ENCODE peak calls at places on chromosome 19, in four cellular contexts. E, L, I and Z are unnamed samples.

GRCh38 chr19:4338441-4339350 is at the start of gene STAP2:
- DNase-seq in E (no peak), L (no peak), I (peak; percentile 67), Z (peak; percentile 58)

GRCh38 chr19:46356670-46357055 is 9.8 kb downstream of the PPP5C start:
- DNase-seq in E (no peak), L (no peak), I (no peak), Z (no peak)

GRCh38 chr19:30083701-30084156 is 141.7 kb downstream of the URI1 start:
- DNase-seq in E (no peak), L (peak; percentile 11), I (no peak), Z (no peak)

GRCh38 chr19:53982611-53983010 is 8.8 kb upstream of the CACNG6 start:
- DNase-seq in E (no peak), L (peak; percentile 80), I (no peak), Z (no peak)

GRCh38 chr19:38224014-38224862 is at the start of gene DPF1:
- DNase-seq in E (peak; percentile 96), L (no peak), I (no peak), Z (no peak)

GRCh38 chr19:16406356-16406755 is 65.4 kb downstream of the EPS15L1 start:
- DNase-seq in E (no peak), L (peak; percentile 46), I (no peak), Z (no peak)

GRCh38 chr19:44785271-44785670 is 7.6 kb downstream of the CBLC start:
- DNase-seq in E (no peak), L (no peak), I (no peak), Z (no peak)

GRCh38 chr19:46390121-46390858 is 23.1 kb downstream of the CCDC8 start:
- DNase-seq in E (peak; percentile 37), L (peak; percentile 64), I (no peak), Z (peak; percentile 34)

GRCh38 chr19:8575467-8575997 is 1.7 kb downstream of the MYO1F start:
- DNase-seq in E (peak; percentile 50), L (no peak), I (no peak), Z (no peak)

GRCh38 chr19:45161715-45162463 is 1.1 kb upstream of the NKPD1 start:
- DNase-seq in E (peak; percentile 66), L (no peak), I (no peak), Z (no peak)

GRCh38 chr19:16402076-16402475 is 69.7 kb downstream of the EPS15L1 start:
- DNase-seq in E (no peak), L (peak; percentile 41), I (no peak), Z (no peak)

GRCh38 chr19:43634877-43635560 is 4.6 kb downstream of the CADM4 start:
- DNase-seq in E (no peak), L (no peak), I (peak; percentile 59), Z (peak; percentile 69)

GRCh38 chr19:16449330-16449961 is 22.3 kb downstream of the EPS15L1 start:
- DNase-seq in E (no peak), L (no peak), I (no peak), Z (no peak)

GRCh38 chr19:55437410-55437809 is 5.7 kb downstream of the SHISA7 start:
- DNase-seq in E (peak; percentile 78), L (no peak), I (peak; percentile 69), Z (no peak)

GRCh38 chr19:29618434-29618833 is 12.4 kb downstream of the POP4 start:
- DNase-seq in E (no peak), L (peak; percentile 52), I (no peak), Z (no peak)

GRCh38 chr19:51550848-51551672 is 19.6 kb upstream of the SIGLEC6 start:
- DNase-seq in E (no peak), L (no peak), I (no peak), Z (no peak)

GRCh38 chr19:2962018-2962670 is 15.2 kb upstream of the TLE6 start:
- DNase-seq in E (peak; percentile 66), L (no peak), I (no peak), Z (peak; percentile 50)

GRCh38 chr19:15452111-15453047 is 2.6 kb upstream of the WIZ start:
- DNase-seq in E (peak; percentile 99), L (peak; percentile 86), I (peak; percentile 96), Z (peak; percentile 94)

GRCh38 chr19:11323601-11324078 is 15.8 kb downstream of the RAB3D start:
- DNase-seq in E (no peak), L (no peak), I (no peak), Z (no peak)

GRCh38 chr19:13208131-13208963 is 58.1 kb downstream of the IER2 start:
- DNase-seq in E (no peak), L (peak; percentile 91), I (peak; percentile 81), Z (peak; percentile 47)

GRCh38 chr19:33401683-33402420 is 28.3 kb downstream of the CEBPG start:
- DNase-seq in E (no peak), L (peak; percentile 64), I (no peak), Z (peak; percentile 6)

GRCh38 chr19:12610540-12611360 is at the start of the genes ZNF490 and ZNF791:
- DNase-seq in E (peak; percentile 98), L (peak; percentile 98), I (peak; percentile 99), Z (peak; percentile 98)

GRCh38 chr19:628168-628567 is 5.2 kb downstream of the POLRMT start:
- DNase-seq in E (no peak), L (no peak), I (no peak), Z (no peak)

GRCh38 chr19:16062789-16063188 is 13.5 kb upstream of the TPM4 start:
- DNase-seq in E (peak; percentile 73), L (peak; percentile 88), I (no peak), Z (no peak)

GRCh38 chr19:42021185-42021584 is 27.2 kb upstream of the ATP1A3 start:
- DNase-seq in E (no peak), L (no peak), I (no peak), Z (no peak)

GRCh38 chr19:5170329-5170745 is 170.3 kb downstream of the PTPRS start:
- DNase-seq in E (peak; percentile 54), L (peak; percentile 88), I (no peak), Z (no peak)

GRCh38 chr19:38547446-38547845 is 70.3 kb downstream of the MAP4K1 start:
- DNase-seq in E (no peak), L (no peak), I (no peak), Z (no peak)

GRCh38 chr19:947707-948533 is 22.1 kb downstream of the ARID3A start:
- DNase-seq in E (no peak), L (peak; percentile 94), I (no peak), Z (no peak)

GRCh38 chr19:15025237-15025636 is 24.0 kb upstream of the CASP14 start:
- DNase-seq in E (peak; percentile 16), L (no peak), I (peak; percentile 8), Z (no peak)

GRCh38 chr19:37899453-37899852 is 6.9 kb downstream of the WDR87 start:
- DNase-seq in E (no peak), L (no peak), I (no peak), Z (no peak)

GRCh38 chr19:54248016-54248601 is 5.5 kb upstream of the LILRA6 start:
- DNase-seq in E (no peak), L (peak; percentile 87), I (no peak), Z (no peak)

GRCh38 chr19:4581381-4582111 is 22.1 kb upstream of the SEMA6B start:
- DNase-seq in E (peak; percentile 91), L (no peak), I (peak; percentile 33), Z (no peak)

GRCh38 chr19:8302357-8302691 is 5.8 kb downstream of the CD320 start:
- DNase-seq in E (peak; percentile 24), L (peak; percentile 80), I (peak; percentile 70), Z (peak; percentile 15)

GRCh38 chr19:4909172-4909896 is at the start of gene UHRF1:
- DNase-seq in E (peak; percentile 91), L (no peak), I (no peak), Z (no peak)

GRCh38 chr19:32104465-32105235 is 240.8 kb upstream of the ZNF507 start:
- DNase-seq in E (no peak), L (no peak), I (no peak), Z (no peak)

DNA sequence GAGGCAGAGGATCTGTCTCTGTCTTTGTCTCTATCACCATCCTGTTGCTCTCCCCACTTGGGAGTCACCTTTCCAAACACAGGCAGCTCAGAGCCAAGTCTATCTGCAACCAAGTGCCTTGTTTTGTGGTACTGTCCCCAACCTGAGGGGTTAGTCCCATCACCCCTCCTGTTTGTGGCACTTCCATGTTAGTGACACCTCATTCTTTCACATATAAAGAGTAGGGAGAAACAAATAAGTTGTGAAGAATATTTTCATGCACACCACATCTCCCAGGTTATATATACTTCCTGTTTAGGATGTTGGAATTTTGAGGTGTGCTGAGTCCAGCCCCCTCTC is 3.7 kb downstream of the GDF15 start:
- DNase-seq in E (no peak), L (no peak), I (no peak), Z (no peak)
- TF ChIP-seq POLR2A in E (no peak), L (no peak), I (no peak), Z (no peak)

DNA sequence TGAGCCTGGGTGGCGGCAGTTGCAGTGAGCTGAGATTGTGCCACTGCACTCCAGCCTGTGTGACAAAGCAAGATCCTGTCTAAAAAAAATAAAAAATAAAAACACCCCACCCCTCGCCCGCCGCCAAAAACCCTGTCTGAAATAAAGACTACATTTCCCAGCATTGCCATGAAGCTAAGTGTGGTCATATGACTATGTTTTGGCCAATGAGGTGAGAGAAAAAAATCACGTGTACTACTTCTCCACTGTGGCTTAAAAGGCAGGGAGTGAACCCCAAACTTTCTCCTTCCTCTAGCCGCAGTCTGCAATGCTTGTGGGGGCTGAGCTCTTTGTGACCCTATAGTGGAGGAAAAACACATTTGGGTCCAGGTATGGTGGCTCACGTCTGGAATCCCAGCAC is 54.9 kb downstream of the COLGALT1 start:
- DNase-seq in E (peak; percentile 87), L (no peak), I (no peak), Z (no peak)
- TF ChIP-seq POLR2A in E (no peak), L (no peak), I (no peak), Z (no peak)

GRCh38 chr19:57279418-57280164 is 694 bp upstream of the ZNF460 start:
- DNase-seq in E (peak; percentile 93), L (peak; percentile 96), I (peak; percentile 95), Z (peak; percentile 93)
- TF ChIP-seq POLR2A in E (peak; percentile 95), L (peak; percentile 62), I (peak; percentile 75), Z (peak; percentile 76)

GRCh38 chr19:23597661-23598060 is 89.4 kb downstream of the ZNF675 start:
- DNase-seq in E (no peak), L (no peak), I (no peak), Z (no peak)

DNA sequence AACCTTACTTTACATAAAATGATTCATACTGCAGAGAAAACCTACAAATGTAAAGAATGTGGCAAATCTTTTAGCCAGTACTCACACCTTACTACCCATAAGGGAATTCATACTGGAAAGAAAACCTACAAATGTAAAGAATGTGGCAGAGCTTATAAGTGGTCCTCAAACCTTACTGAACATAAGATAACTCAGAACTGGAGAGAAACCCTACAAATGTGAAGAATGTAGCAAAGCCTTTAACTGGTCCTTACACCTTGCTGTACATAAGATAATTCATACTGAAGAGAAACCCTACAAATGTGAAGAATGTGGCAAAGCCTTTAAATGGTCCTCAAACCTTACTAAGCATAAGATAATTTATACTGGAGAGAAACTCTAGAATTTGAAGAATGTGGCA is 90.1 kb downstream of the ZNF675 start:
- DNase-seq in E (no peak), L (no peak), I (no peak), Z (no peak)
- TF ChIP-seq POLR2A in E (no peak), L (no peak), I (no peak), Z (no peak)

DNA sequence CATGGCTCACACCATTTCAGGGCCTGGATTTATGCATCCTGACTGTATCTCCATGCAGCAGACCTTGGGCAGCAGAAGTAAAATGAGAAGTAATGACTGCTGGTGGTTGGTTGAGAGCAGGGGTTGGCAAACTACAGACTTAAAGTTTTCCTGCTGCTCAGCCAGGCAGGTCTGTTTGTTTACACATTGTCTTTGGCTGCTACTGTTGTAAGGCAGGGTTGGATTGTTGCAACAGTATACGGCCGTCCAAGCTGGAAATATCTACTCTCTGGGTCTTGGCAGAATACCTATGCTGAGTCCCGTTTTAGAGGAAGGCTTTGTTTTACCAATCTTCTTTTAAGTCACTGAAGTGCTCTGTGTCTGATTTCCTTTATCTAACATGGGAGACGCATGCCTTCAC is 13.5 kb downstream of the SNRNP70 start:
- DNase-seq in E (no peak), L (no peak), I (no peak), Z (no peak)
- TF ChIP-seq POLR2A in E (no peak), L (no peak), I (no peak), Z (no peak)